ENCODE peak calls at places on chromosomes 2 and 18, in eight cellular contexts. V is HCT116, M is K562, F is GM23338, A is endothelial cell of umbilical vein, N is HepG2, D is GM12878, W is H1. S is an unnamed sample.

GRCh38 chr18:11752116-11752911 is 63.2 kb downstream of the GNAL start:
- DNase-seq in A (no peak), M (peak), F (peak), D (no peak), W (peak), V (no peak), N (no peak), S (no peak)

GRCh38 chr2:157838442-157839161 is 37.5 kb downstream of the ACVR1 start:
- DNase-seq in A (peak), W (no peak), V (peak), N (peak), D (no peak), M (peak), F (peak), S (no peak)

GRCh38 chr2:238645716-238646115 is 202.2 kb upstream of the TWIST2 start:
- DNase-seq in M (no peak), F (no peak), N (no peak), D (no peak), W (no peak), A (no peak), V (no peak), S (no peak)

GRCh38 chr2:14194233-14194632 is 438.3 kb upstream of the LRATD1 start:
- DNase-seq in F (no peak), N (no peak), W (no peak), A (no peak), M (no peak), V (no peak), D (no peak), S (no peak)

GRCh38 chr2:108267117-108267516 is 21.6 kb upstream of the SULT1C2 start:
- DNase-seq in M (no peak), A (no peak), D (no peak), N (no peak), W (no peak), F (no peak), V (no peak), S (no peak)

GRCh38 chr2:170123593-170123992 is 54.4 kb upstream of the MYO3B start:
- DNase-seq in A (no peak), V (peak), N (peak), W (no peak), M (peak), D (no peak), F (peak), S (no peak)

GRCh38 chr2:102391530-102391929 is 31.4 kb upstream of the IL18RAP start:
- DNase-seq in A (peak), M (no peak), W (no peak), N (no peak), V (no peak), F (no peak), D (peak), S (no peak)

GRCh38 chr18:76844742-76845477 is 22.6 kb downstream of the ZNF236 start:
- DNase-seq in D (no peak), W (no peak), N (peak), V (no peak), A (no peak), M (no peak), F (no peak), S (no peak)

GRCh38 chr18:9571546-9571945 is 42.8 kb downstream of the PPP4R1 start:
- DNase-seq in M (no peak), V (no peak), W (no peak), A (peak), N (no peak), F (no peak), D (no peak), S (no peak)

GRCh38 chr2:165864353-165864752 is 70.3 kb upstream of the GALNT3 start:
- DNase-seq in D (no peak), V (no peak), M (no peak), W (no peak), F (peak), A (no peak), N (no peak), S (no peak)

GRCh38 chr2:41763091-41763490 is 284.7 kb upstream of the PKDCC start:
- DNase-seq in W (no peak), F (no peak), M (no peak), N (no peak), D (no peak), V (no peak), A (no peak), S (no peak)

GRCh38 chr18:76674596-76674995 is 147.8 kb upstream of the ZNF236 start:
- DNase-seq in F (no peak), A (no peak), W (no peak), N (no peak), D (no peak), V (no peak), M (no peak), S (no peak)

GRCh38 chr2:36329251-36329650 is 26.3 kb upstream of the CRIM1 start:
- DNase-seq in V (no peak), A (no peak), D (no peak), W (no peak), N (no peak), M (no peak), F (no peak), S (no peak)

GRCh38 chr18:40939636-40940035 is 1015.4 kb upstream of the PIK3C3 start:
- DNase-seq in F (no peak), V (no peak), W (no peak), D (no peak), A (no peak), N (no peak), M (no peak), S (no peak)

GRCh38 chr2:82827426-82827825 is 1631.7 kb downstream of the SUCLG1 start:
- DNase-seq in V (no peak), M (no peak), N (no peak), D (no peak), F (no peak), W (no peak), A (no peak), S (no peak)

GRCh38 chr2:221635949-221636348 is 63.8 kb upstream of the EPHA4 start:
- DNase-seq in M (no peak), V (peak), F (peak), N (peak), W (no peak), D (no peak), A (no peak), S (no peak)

GRCh38 chr2:23784971-23785370 is 142.0 kb downstream of the ATAD2B start:
- DNase-seq in A (no peak), N (peak), M (no peak), W (no peak), V (no peak), F (no peak), D (no peak), S (no peak)

GRCh38 chr2:6881036-6881435 is 3.5 kb downstream of the RSAD2 start:
- DNase-seq in M (no peak), D (no peak), A (no peak), V (no peak), N (no peak), F (no peak), W (no peak), S (no peak)

GRCh38 chr2:36565712-36566111 is 32.3 kb downstream of the FEZ2 start:
- DNase-seq in N (no peak), F (no peak), V (no peak), W (no peak), D (no peak), M (no peak), A (no peak), S (no peak)

GRCh38 chr2:148221166-148221565 is 200.3 kb downstream of the MBD5 start:
- DNase-seq in N (no peak), M (no peak), W (no peak), F (no peak), A (no peak), V (no peak), D (no peak), S (no peak)

GRCh38 chr2:240925576-240926515 is 19.7 kb downstream of the CROCC2 start:
- DNase-seq in N (no peak), M (no peak), W (peak), D (no peak), F (no peak), V (no peak), A (no peak), S (no peak)

GRCh38 chr18:56541340-56541739 is 97.1 kb downstream of the TXNL1 start:
- DNase-seq in A (no peak), F (no peak), W (no peak), M (no peak), N (no peak), V (no peak), D (no peak), S (no peak)

GRCh38 chr18:79851489-79851888 is 53.8 kb downstream of the KCNG2 start:
- DNase-seq in V (no peak), D (no peak), N (no peak), M (no peak), W (peak), A (no peak), F (no peak), S (no peak)

GRCh38 chr2:200778038-200778437 is 33.7 kb upstream of the BZW1 start:
- DNase-seq in M (no peak), W (no peak), F (no peak), A (peak), V (no peak), N (no peak), D (no peak), S (no peak)

GRCh38 chr2:19687260-19687659 is 214.5 kb downstream of the TTC32 start:
- DNase-seq in A (no peak), V (no peak), N (no peak), M (no peak), D (no peak), W (no peak), F (no peak), S (no peak)

GRCh38 chr2:231780123-231780908 is 766 bp downstream of the PDE6D start:
- DNase-seq in W (peak), N (peak), M (peak), D (no peak), F (peak), A (peak), V (no peak), S (no peak)

GRCh38 chr2:16012626-16013501 is 72.5 kb downstream of the MYCN start:
- DNase-seq in A (no peak), N (no peak), W (peak), D (no peak), F (peak), M (no peak), V (no peak), S (no peak)

GRCh38 chr18:30622635-30623034 is 419.9 kb downstream of the DSC3 start:
- DNase-seq in N (no peak), M (no peak), D (no peak), A (no peak), V (no peak), F (no peak), W (no peak), S (no peak)
- H3K4me3 ChIP-seq in N (no peak), M (no peak), D (no peak), A (no peak), V (no peak), F (peak), W (no peak), S (no peak)

DNA sequence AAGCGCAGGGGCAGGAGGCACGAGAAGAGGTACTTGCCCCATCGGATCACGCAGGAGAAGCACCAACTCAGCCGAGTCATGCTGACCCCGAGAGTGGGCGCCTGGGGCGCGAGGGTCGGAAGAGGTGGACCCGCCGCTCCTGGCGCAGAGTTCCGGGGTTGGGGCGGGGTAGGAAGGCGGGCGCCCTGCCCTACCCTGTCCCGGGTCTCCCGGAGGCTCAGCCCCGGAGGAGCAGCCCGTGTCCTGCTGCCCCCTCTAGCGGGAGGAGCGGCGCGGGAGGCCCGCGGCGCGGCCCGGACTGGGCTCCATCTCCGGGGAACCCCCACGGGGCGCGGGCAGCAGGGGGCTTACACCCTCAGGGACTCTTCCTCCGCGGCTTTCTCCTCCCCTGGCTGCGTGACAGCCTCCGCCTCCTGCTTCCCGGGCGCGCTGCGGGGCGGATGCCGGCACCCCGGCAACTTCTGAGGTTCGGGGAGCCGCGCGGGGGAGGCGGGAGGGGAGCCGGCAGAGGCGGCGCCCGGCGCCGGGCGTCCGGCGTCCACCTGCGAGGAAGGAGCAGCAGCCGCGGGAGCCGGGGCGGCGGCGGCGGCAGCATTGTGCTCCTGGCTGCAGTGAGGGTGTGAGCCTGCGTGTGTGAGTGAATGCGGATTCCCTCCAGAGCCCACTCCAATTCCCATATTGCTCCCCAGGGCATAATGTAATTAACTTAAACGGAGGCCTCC is 7.5 kb upstream of the TNS1 start:
- DNase-seq in W (peak), V (no peak), D (no peak), M (peak), F (peak), N (no peak), A (peak), S (no peak)
- TF ChIP-seq EZH2 in W (peak), V (no peak), D (no peak), M (no peak), F (no peak), N (peak), A (peak), S (no peak)

GRCh38 chr18:156514-157230 is 1.7 kb upstream of the USP14 start:
- DNase-seq in F (no peak), N (no peak), A (no peak), M (no peak), V (no peak), D (no peak), W (no peak), S (no peak)

GRCh38 chr18:159933-160332 is 1.6 kb downstream of the USP14 start:
- DNase-seq in D (no peak), V (no peak), M (no peak), F (no peak), W (no peak), A (no peak), N (no peak), S (no peak)

GRCh38 chr18:160831-161570 is 2.6 kb downstream of the USP14 start:
- DNase-seq in W (no peak), A (no peak), M (no peak), D (no peak), N (no peak), F (no peak), V (no peak), S (no peak)

GRCh38 chr18:159037-159652 is 788 bp downstream of the USP14 start:
- DNase-seq in W (peak), F (peak), N (peak), V (no peak), A (peak), D (no peak), M (no peak), S (no peak)

GRCh38 chr18:158128-159036 is at the start of gene USP14:
- DNase-seq in W (peak), N (peak), A (peak), F (peak), M (peak), V (peak), D (peak), S (peak)
- TF ChIP-seq POLR2AphosphoS5 in W (peak), N (peak), A (peak), F (peak), M (no peak), V (peak), D (peak), S (peak)

GRCh38 chr2:44918095-44918775 is 23.3 kb upstream of the SIX3 start:
- DNase-seq in V (no peak), M (no peak), W (no peak), A (no peak), N (no peak), D (peak), F (no peak), S (no peak)

GRCh38 chr2:44920751-44921150 is 20.8 kb upstream of the SIX3 start:
- DNase-seq in A (no peak), M (no peak), N (no peak), W (no peak), D (no peak), V (no peak), F (no peak), S (no peak)

GRCh38 chr2:44912660-44913059 is 28.8 kb upstream of the SIX3 start:
- DNase-seq in D (no peak), V (no peak), W (no peak), M (no peak), F (no peak), N (no peak), A (no peak), S (no peak)

GRCh38 chr2:44916291-44916690 is 25.2 kb upstream of the SIX3 start:
- DNase-seq in V (no peak), N (no peak), M (no peak), F (no peak), W (no peak), D (no peak), A (no peak), S (no peak)
- H3K4me3 ChIP-seq in V (no peak), N (no peak), M (no peak), F (no peak), W (no peak), D (no peak), A (no peak), S (no peak)

GRCh38 chr18:501406-501714 is 859 bp upstream of the COLEC12 start:
- DNase-seq in W (no peak), F (peak), N (no peak), D (no peak), A (no peak), V (no peak), M (no peak), S (no peak)
- TF ChIP-seq EZH2 in W (no peak), F (no peak), N (no peak), D (no peak), A (no peak), V (no peak), M (no peak), S (no peak)

GRCh38 chr2:9285385-9285784 is 78.8 kb downstream of the ASAP2 start:
- DNase-seq in N (no peak), F (no peak), M (no peak), W (no peak), D (no peak), V (no peak), A (peak), S (no peak)

GRCh38 chr2:9286553-9287399 is 80.2 kb downstream of the ASAP2 start:
- DNase-seq in F (no peak), W (no peak), D (no peak), V (peak), A (peak), N (no peak), M (no peak), S (no peak)

GRCh38 chr2:9285921-9286320 is 79.3 kb downstream of the ASAP2 start:
- DNase-seq in D (no peak), A (peak), F (no peak), M (no peak), V (no peak), W (no peak), N (no peak), S (no peak)

GRCh38 chr2:9282713-9283112 is 76.1 kb downstream of the ASAP2 start:
- DNase-seq in D (no peak), F (no peak), W (no peak), A (no peak), M (no peak), N (no peak), V (no peak), S (no peak)

DNA sequence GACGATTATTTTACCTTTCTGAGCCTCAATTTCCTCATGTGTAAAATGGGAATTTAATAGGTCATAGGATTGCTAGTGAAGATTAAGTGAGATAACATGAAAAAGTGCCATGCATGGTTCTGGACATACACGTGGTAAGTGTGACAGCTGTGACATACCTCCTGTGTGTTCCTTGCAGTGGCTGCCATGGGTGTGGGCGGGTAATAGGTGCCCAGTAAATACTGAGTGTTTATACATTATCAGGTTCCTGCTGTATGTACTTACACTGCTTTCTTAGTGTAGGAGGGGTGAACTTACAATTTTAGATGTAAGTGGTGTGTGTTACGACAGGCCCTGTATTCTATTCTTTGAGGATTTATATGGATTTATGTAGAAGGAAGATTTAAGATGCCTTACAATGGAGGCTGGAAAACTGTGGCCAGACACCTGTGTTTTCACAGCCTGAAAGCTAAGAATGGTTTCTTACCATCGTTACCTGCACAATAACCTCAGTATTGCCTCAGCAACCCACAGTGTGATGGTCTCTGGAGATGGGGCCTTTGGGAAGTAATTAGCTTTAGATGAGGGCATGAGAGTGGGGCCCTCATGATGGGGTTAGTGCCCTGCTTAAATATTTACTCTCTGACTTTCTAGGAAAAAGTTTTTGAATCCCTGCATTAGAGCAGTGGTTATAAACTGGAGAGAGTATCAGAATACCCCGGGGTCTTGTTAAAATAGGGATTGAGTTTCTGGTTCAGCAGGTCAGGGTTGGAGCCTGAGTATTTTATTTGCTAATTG is 78.1 kb downstream of the ASAP2 start:
- DNase-seq in F (no peak), N (no peak), V (no peak), D (no peak), M (no peak), W (no peak), A (no peak), S (no peak)
- TF ChIP-seq POLR2AphosphoS5 in F (no peak), N (no peak), V (no peak), D (no peak), M (no peak), W (no peak), A (no peak), S (no peak)

GRCh38 chr2:171921970-171922229 is 361 bp upstream of the HAT1 start:
- DNase-seq in F (no peak), M (no peak), W (no peak), V (peak), D (no peak), A (no peak), N (no peak), S (no peak)
- H3K4me3 ChIP-seq in F (peak), M (peak), W (peak), V (peak), D (peak), A (peak), N (peak), S (peak)

GRCh38 chr2:216692636-216693413 is 2.5 kb downstream of the IGFBP5 start:
- DNase-seq in N (no peak), A (peak), M (peak), V (peak), W (peak), F (peak), D (no peak), S (no peak)
- TF ChIP-seq EZH2 in N (peak), A (peak), M (no peak), V (no peak), W (no peak), F (no peak), D (no peak), S (no peak)

DNA sequence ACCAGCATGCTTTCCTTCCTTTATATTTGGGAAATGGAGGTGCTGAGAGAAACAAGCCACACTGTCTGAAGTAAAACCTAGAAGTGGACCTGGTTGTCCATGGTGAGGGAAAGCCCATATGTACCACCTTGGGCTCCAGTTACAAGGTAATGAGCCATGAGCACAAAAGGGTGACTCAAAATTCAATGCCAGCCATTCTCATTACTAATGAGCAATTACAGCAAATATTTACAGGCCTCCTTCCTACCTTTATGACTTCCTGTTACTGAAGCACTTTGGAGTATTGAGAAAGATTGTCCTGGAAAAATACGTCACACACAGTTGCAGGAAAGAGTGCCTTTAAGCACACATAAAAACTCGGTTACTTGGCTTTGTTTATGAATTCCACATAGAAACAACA is 9.1 kb downstream of the EPAS1 start:
- DNase-seq in A (peak), D (no peak), W (no peak), F (no peak), M (no peak), N (peak), V (peak), S (no peak)
- TF ChIP-seq POLR2AphosphoS5 in A (no peak), D (no peak), W (no peak), F (no peak), M (no peak), N (no peak), V (no peak), S (no peak)